ENCODE peak calls at places on chromosomes 6 and 20, in seven cellular contexts. A, M, Z, X, D, K and O are unnamed samples.

GRCh38 chr20:42082611-42083010 is 464.4 kb upstream of the CHD6 start:
- DNase-seq in A (no peak), M (no peak), Z (peak), X (no peak), D (no peak), K (peak), O (no peak)

GRCh38 chr6:3356824-3357420 is 98.2 kb downstream of the PSMG4 start:
- DNase-seq in A (no peak), M (no peak), Z (no peak), X (no peak), D (peak), K (no peak), O (no peak)

GRCh38 chr6:33880746-33881145 is 76.9 kb upstream of the MLN start:
- DNase-seq in A (no peak), M (no peak), Z (no peak), X (no peak), D (no peak), K (no peak), O (no peak)

GRCh38 chr6:112886415-112886814 is 539.3 kb downstream of the RFPL4B start:
- DNase-seq in A (no peak), M (no peak), Z (no peak), X (no peak), D (no peak), K (no peak), O (no peak)

GRCh38 chr6:53919881-53920360 is 125.1 kb downstream of the LRRC1 start:
- DNase-seq in A (no peak), M (no peak), Z (no peak), X (no peak), D (no peak), K (no peak), O (no peak)

GRCh38 chr6:36244641-36245280 is 25.1 kb upstream of the PNPLA1 start:
- DNase-seq in A (peak), M (no peak), Z (no peak), X (no peak), D (peak), K (peak), O (peak)

GRCh38 chr6:393391-394221 is 2.1 kb downstream of the IRF4 start:
- DNase-seq in A (no peak), M (no peak), Z (no peak), X (no peak), D (no peak), K (no peak), O (no peak)

GRCh38 chr6:55963301-55963700 is 87.9 kb upstream of the BMP5 start:
- DNase-seq in A (no peak), M (no peak), Z (no peak), X (no peak), D (peak), K (no peak), O (peak)

GRCh38 chr6:95091823-95092436 is 485.4 kb upstream of the MANEA start:
- DNase-seq in A (peak), M (no peak), Z (peak), X (no peak), D (peak), K (no peak), O (peak)

GRCh38 chr20:3164763-3165410 is 5.2 kb upstream of the FASTKD5 start:
- DNase-seq in A (no peak), M (no peak), Z (no peak), X (no peak), D (no peak), K (no peak), O (no peak)

GRCh38 chr20:32697608-32698007 is 23.9 kb upstream of the C20orf203 start:
- DNase-seq in A (no peak), M (no peak), Z (no peak), X (no peak), D (no peak), K (no peak), O (no peak)

GRCh38 chr6:32609731-32610640 is 20.3 kb upstream of the HLA-DRB1 start:
- DNase-seq in A (peak), M (peak), Z (peak), X (peak), D (peak), K (peak), O (peak)

GRCh38 chr6:169112483-169113320 is 140.9 kb downstream of the THBS2 start:
- DNase-seq in A (no peak), M (no peak), Z (no peak), X (no peak), D (no peak), K (no peak), O (no peak)

GRCh38 chr6:3517350-3517749 is 60.5 kb upstream of the SLC22A23 start:
- DNase-seq in A (no peak), M (no peak), Z (no peak), X (no peak), D (no peak), K (no peak), O (no peak)

GRCh38 chr6:46491201-46491788 is at the start of gene RCAN2:
- DNase-seq in A (peak), M (no peak), Z (peak), X (peak), D (peak), K (peak), O (peak)
- TF ChIP-seq YY1 in A (no peak), M (no peak), Z (no peak), X (no peak), D (no peak), K (no peak), O (no peak)

GRCh38 chr6:106899697-106900096 is 74.8 kb downstream of the CD24 start:
- DNase-seq in A (no peak), M (no peak), Z (no peak), X (no peak), D (no peak), K (no peak), O (no peak)

GRCh38 chr6:106895703-106896040 is 78.9 kb downstream of the CD24 start:
- DNase-seq in A (no peak), M (no peak), Z (no peak), X (peak), D (no peak), K (no peak), O (no peak)

GRCh38 chr6:106897580-106897979 is 76.9 kb downstream of the CD24 start:
- DNase-seq in A (no peak), M (no peak), Z (no peak), X (no peak), D (peak), K (no peak), O (no peak)

GRCh38 chr6:106892186-106892585 is 82.3 kb downstream of the CD24 start:
- DNase-seq in A (no peak), M (no peak), Z (no peak), X (no peak), D (no peak), K (no peak), O (no peak)

DNA sequence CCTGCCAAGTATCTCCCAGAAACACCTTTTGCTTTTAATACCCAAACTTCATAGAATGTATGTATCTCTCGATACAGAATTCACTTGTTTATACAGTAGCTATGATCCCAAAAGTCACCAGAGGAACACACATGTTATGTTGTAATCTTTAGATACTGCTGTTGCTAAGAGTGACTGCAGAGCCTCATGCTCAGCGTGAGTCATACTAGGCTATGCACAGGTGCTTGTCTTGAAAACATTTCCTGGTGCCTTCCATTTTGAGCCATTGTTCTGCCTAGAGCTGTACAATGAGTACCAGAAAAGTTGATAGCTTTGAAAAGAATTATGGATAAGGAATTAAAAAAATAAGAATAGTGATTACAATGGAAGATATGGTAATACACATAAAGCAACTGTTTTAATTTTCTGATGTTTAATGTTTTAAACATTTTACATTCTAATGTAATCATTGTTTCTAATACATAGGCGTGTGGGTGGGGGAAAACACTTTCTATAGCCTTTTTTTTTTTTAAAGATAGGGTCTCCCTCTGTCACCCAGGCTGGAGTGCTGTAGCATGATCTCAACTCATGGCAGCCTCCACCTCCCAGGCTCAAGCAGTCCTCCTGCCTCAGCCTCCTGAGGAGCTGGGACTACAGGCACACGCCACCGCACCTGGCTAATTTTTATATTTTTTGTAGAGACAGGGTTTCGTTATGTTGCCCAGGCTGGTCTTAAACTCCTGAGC is 79.4 kb downstream of the CD24 start:
- DNase-seq in A (no peak), M (no peak), Z (no peak), X (no peak), D (peak), K (peak), O (no peak)
- TF ChIP-seq YY1 in A (no peak), M (no peak), Z (no peak), X (peak), D (no peak), K (peak), O (no peak)

GRCh38 chr20:53750827-53751393 is 157.3 kb upstream of the ZNF217 start:
- DNase-seq in A (no peak), M (peak), Z (peak), X (no peak), D (no peak), K (peak), O (no peak)
- TF ChIP-seq YY1 in A (no peak), M (no peak), Z (peak), X (no peak), D (no peak), K (no peak), O (no peak)

DNA sequence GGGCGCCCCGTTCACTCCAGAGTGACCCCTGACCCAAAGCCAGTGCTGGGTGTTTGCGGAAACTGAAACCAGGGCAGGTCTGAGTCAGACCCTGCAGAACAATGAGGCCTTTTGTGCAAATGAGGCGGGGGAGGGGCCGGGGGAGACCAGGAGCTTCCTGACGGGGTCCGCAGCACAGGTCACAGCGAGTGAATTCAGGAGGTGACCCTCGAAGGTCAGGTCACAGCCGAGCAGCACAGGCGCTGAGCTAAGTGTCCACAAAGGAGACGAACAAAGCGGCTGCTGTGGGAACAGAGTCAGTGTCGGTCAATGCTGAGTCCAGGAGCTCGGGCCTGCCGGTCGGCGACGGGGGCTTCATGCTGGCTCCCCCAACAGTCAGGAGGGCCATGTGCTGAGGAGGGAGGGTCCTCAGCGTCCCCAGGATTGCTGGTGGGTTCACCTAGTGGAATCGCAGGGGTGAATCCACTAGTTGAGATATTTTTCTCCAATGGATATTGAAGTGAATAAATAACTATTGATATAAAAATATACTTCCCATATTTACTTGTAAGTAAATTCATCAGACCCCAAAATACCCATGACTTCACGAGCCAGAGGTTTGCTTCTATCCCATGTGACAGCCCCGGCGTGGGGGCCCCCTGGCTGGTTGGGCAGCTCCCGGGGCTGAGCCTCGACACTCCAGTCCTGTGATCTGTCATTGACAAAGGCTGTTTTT is 188.4 kb upstream of the SULF2 start:
- DNase-seq in A (no peak), M (no peak), Z (no peak), X (peak), D (peak), K (no peak), O (no peak)
- TF ChIP-seq YY1 in A (no peak), M (no peak), Z (no peak), X (no peak), D (peak), K (no peak), O (no peak)

DNA sequence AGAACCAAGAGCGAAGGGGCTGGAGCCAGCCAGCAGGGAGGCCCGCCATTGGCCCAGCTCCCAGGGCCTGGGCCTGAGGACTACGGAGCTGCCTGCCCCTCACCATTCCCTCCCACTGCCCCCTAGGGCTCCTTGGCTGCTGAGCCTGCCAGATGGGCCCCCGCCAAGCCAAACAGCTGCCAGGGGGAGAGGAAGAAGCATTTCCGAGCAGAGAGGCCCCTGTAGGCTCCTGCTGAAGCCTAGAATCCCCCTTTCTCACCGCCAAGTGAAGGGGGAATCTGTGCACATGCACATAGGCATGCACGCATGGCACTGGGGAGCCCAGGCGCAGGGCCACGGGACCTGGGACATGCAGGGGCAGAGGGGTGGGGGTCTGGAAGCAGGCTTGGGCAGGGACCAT is 28.5 kb upstream of the MRPS18A start:
- DNase-seq in A (no peak), M (no peak), Z (peak), X (no peak), D (no peak), K (no peak), O (no peak)
- TF ChIP-seq YY1 in A (no peak), M (no peak), Z (no peak), X (no peak), D (no peak), K (no peak), O (no peak)

GRCh38 chr6:119476554-119476953 is 127.0 kb upstream of the MAN1A1 start:
- DNase-seq in A (no peak), M (no peak), Z (no peak), X (no peak), D (no peak), K (no peak), O (no peak)
- TF ChIP-seq YY1 in A (no peak), M (no peak), Z (no peak), X (no peak), D (no peak), K (no peak), O (no peak)

DNA sequence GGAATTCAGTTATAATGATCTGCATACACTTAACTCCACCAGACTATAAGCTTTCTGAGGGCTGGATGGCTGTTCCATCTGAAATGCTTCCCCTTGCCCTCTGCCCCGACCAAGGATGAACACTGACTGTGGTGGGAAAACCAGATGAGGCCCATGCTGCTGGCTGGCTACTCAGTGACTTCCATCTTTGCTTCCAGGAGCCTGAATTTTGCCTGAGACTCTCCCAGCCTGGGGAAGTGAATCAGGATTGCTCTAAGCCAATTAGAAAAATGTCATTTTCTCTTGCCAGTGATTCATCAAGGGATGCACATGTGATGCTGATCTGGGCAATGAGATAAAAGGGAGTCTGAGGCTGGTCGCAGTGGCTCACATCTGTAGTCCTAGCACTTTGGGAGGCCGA is 1.7 kb upstream of the TOMM34 start:
- DNase-seq in A (no peak), M (no peak), Z (peak), X (no peak), D (peak), K (no peak), O (no peak)
- TF ChIP-seq YY1 in A (no peak), M (no peak), Z (no peak), X (no peak), D (no peak), K (no peak), O (no peak)

DNA sequence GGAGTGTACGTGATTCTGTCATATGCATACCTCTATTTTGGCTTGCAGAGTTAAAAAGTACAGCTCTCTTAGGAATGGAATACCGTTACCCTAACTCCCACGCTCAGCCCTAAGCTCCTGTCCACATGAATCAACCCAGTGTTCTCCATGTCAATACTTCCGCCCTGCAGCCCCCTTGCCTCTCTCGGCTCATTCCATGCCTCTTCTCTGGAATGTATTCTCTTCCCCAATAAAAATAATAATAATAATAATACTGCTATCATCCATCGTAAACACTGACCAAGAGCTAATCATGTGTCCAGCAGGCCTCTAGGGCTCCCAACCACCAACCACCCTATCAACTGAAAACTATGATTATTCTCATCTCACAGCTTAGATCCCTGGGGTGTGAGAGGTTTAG is 100.6 kb downstream of the PREX1 start:
- DNase-seq in A (no peak), M (no peak), Z (no peak), X (no peak), D (no peak), K (no peak), O (no peak)
- TF ChIP-seq YY1 in A (no peak), M (no peak), Z (no peak), X (no peak), D (no peak), K (no peak), O (no peak)